ENCODE peak calls at places on chromosome 20, in eight cellular contexts. Z, U, V, X, G, K, Y and F are unnamed samples. For H3K36me3 and H3K4me1, the result is how much of the 10 kb centered on the place peaks cover.

GRCh38 chr20:45104786-45105185 is 3.9 kb upstream of the KCNS1 start:
- DNase-seq in Z (no peak), U (no peak), V (no peak), X (no peak), G (no peak), K (no peak), Y (no peak), F (no peak)

GRCh38 chr20:3922223-3922982 is 33.2 kb downstream of the PANK2 start:
- DNase-seq in Z (no peak), U (no peak), V (no peak), X (no peak), G (no peak), K (no peak), Y (no peak), F (no peak)

GRCh38 chr20:8194721-8195120 is 62.7 kb downstream of the PLCB1 start:
- DNase-seq in Z (no peak), U (no peak), V (no peak), X (no peak), G (no peak), K (no peak), Y (no peak), F (no peak)

GRCh38 chr20:17680128-17680835 is 1.8 kb downstream of the RRBP1 start:
- DNase-seq in Z (peak), U (peak), V (peak), X (peak), G (peak), K (no peak), Y (peak), F (no peak)

GRCh38 chr20:31630187-31630790 is 7.4 kb upstream of the COX4I2 start:
- DNase-seq in Z (peak), U (no peak), V (no peak), X (no peak), G (no peak), K (no peak), Y (no peak), F (no peak)

GRCh38 chr20:53735536-53736050 is 142.0 kb upstream of the ZNF217 start:
- DNase-seq in Z (no peak), U (no peak), V (no peak), X (no peak), G (no peak), K (no peak), Y (no peak), F (no peak)

GRCh38 chr20:41617059-41617921 is 887 bp downstream of the CHD6 start:
- DNase-seq in Z (peak), U (peak), V (no peak), X (peak), G (peak), K (peak), Y (peak), F (no peak)

GRCh38 chr20:48329676-48330644 is 497.8 kb downstream of the PREX1 start:
- DNase-seq in Z (no peak), U (no peak), V (no peak), X (no peak), G (no peak), K (peak), Y (no peak), F (no peak)

GRCh38 chr20:14232650-14233049 is 104.8 kb downstream of the FLRT3 start:
- DNase-seq in Z (no peak), U (no peak), V (no peak), X (no peak), G (no peak), K (no peak), Y (no peak), F (no peak)

GRCh38 chr20:3039426-3039825 is 4.0 kb upstream of the GNRH2 start:
- DNase-seq in Z (no peak), U (no peak), V (no peak), X (no peak), G (no peak), K (no peak), Y (no peak), F (no peak)

GRCh38 chr20:46709459-46710148 is at the start of gene SLC2A10:
- DNase-seq in Z (peak), U (peak), V (peak), X (peak), G (peak), K (peak), Y (peak), F (no peak)

GRCh38 chr20:20665200-20665599 is 47.2 kb downstream of the RALGAPA2 start:
- DNase-seq in Z (no peak), U (no peak), V (no peak), X (no peak), G (no peak), K (no peak), Y (no peak), F (no peak)

GRCh38 chr20:363319-364078 is 16.6 kb downstream of the NRSN2 start:
- DNase-seq in Z (no peak), U (no peak), V (no peak), X (no peak), G (no peak), K (no peak), Y (no peak), F (no peak)

GRCh38 chr20:49395183-49395582 is 87.3 kb downstream of the KCNB1 start:
- DNase-seq in Z (no peak), U (peak), V (no peak), X (peak), G (no peak), K (peak), Y (no peak), F (peak)

GRCh38 chr20:11807070-11807741 is 110.5 kb upstream of the BTBD3 start:
- DNase-seq in Z (no peak), U (no peak), V (no peak), X (no peak), G (no peak), K (no peak), Y (no peak), F (no peak)

GRCh38 chr20:59514554-59514953 is 89.8 kb upstream of the PHACTR3 start:
- DNase-seq in Z (no peak), U (no peak), V (no peak), X (no peak), G (no peak), K (no peak), Y (no peak), F (no peak)

DNA sequence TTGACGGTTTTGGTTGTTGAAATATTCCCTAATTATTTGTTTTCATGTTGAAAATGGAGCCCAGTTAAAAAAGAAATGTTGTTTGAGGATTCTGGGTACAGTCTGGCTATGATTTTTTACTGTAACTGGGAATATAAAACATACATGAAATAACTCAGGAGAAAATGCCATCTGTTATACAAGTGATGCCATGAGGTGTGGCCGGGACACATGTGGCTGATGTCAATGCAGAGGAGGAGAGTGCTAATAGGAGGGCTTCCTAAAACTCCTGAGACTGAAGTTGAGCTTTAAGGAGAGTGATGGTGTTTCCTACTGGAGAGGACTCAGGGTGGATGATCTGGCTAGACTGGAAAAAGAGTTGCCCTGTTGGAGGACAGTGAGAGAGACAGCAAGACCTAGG is 12.7 kb downstream of the SCAND1 start:
- DNase-seq in Z (no peak), U (no peak), V (no peak), X (no peak), G (no peak), K (no peak), Y (no peak), F (no peak)
- H3K36me3 ChIP-seq in Z (under half), U (half or more), V (half or more), X (under half), G (under half), K (under half), Y (under half), F (under half)

GRCh38 chr20:25548613-25549086 is 36.7 kb downstream of the NINL start:
- DNase-seq in Z (no peak), U (no peak), V (no peak), X (no peak), G (no peak), K (no peak), Y (no peak), F (no peak)

GRCh38 chr20:25547999-25548398 is 37.3 kb downstream of the NINL start:
- DNase-seq in Z (no peak), U (no peak), V (no peak), X (no peak), G (no peak), K (no peak), Y (no peak), F (no peak)

GRCh38 chr20:25549172-25549865 is 36.0 kb downstream of the NINL start:
- DNase-seq in Z (no peak), U (no peak), V (no peak), X (no peak), G (no peak), K (no peak), Y (no peak), F (no peak)

GRCh38 chr20:25551413-25552210 is 33.7 kb downstream of the NINL start:
- DNase-seq in Z (no peak), U (no peak), V (no peak), X (no peak), G (no peak), K (no peak), Y (no peak), F (no peak)

DNA sequence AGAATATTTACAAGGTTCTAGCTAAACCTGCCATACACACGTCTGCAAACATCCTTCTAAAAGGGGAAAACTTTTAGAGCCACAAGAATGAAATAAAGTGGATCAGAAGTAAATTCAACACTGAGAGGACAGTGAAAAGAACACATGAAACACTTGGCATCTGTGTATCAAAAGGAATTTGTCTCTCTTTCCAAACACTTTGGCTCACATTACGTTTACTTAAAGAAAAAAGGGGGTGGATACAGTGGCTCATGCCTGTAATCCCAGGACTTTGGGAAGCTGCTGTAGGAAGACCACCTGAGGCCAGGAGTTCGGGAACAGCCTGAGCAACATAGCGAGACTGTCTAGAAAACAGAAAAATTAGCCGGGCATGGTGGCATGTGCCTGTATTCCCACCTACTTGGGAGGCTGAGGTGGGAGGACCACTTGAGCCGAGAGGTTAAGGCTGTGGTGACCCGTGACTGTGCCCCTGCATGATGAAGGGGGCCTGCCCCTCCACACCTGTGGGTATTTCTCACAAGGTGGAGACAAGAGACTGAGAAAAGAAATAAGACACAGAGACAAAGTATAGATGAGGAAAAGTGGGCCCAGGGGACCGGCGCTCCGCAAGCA is 35.4 kb downstream of the NINL start:
- DNase-seq in Z (no peak), U (no peak), V (no peak), X (no peak), G (no peak), K (no peak), Y (no peak), F (no peak)
- H3K4me1 ChIP-seq in Z (under half), U (under half), V (under half), X (under half), G (under half), K (under half), Y (under half), F (under half)

GRCh38 chr20:62155428-62156253 is 12.1 kb downstream of the SS18L1 start:
- DNase-seq in Z (peak), U (no peak), V (no peak), X (no peak), G (no peak), K (no peak), Y (no peak), F (no peak)
- H3K36me3 ChIP-seq in Z (under half), U (under half), V (under half), X (under half), G (under half), K (half or more), Y (under half), F (under half)

GRCh38 chr20:61435184-61435822 is 183.2 kb downstream of the CDH4 start:
- DNase-seq in Z (no peak), U (no peak), V (no peak), X (peak), G (no peak), K (no peak), Y (no peak), F (no peak)
- H3K4me1 ChIP-seq in Z (under half), U (under half), V (under half), X (under half), G (under half), K (under half), Y (under half), F (under half)

DNA sequence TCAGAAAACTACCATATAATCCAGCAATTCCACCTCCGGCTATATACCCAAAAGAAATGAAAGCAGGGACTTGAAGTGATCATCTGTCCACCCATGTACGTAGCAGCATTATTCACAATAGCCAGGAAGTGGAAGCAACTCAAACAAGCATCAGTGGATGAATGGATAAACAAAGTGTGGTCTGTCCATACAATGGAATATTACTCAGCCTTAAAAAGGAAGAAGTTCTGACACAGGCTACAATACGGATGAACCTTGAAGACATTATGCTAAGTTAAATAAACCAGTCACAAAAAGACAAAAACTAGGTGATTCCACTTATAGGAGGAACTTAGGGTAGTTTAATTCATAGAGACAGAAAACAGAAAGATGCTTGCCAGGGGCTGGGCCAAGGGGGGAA is 76.5 kb downstream of the ATP9A start:
- DNase-seq in Z (no peak), U (no peak), V (no peak), X (no peak), G (no peak), K (no peak), Y (no peak), F (no peak)
- H3K36me3 ChIP-seq in Z (under half), U (under half), V (under half), X (under half), G (under half), K (under half), Y (under half), F (under half)

DNA sequence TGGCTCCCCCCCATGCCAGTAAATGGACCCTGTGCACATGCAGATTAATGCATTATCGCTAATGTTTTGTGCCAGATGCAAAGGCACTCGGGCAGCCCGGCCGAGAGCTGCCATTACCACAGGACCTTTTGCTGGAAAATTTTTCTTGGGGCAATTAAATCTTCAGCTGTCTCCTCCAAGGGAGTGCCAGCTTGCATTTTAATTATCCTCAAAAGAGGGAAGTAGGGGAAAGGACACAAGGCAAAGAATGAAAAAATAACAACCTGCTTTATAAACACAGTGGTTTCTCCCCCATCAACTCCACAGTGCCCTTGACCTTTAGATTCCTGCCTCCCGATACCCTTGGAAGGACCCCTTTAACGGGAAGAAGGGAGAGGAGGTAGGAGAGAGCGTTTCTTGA is 48.2 kb downstream of the PDYN start:
- DNase-seq in Z (no peak), U (no peak), V (no peak), X (no peak), G (no peak), K (no peak), Y (no peak), F (no peak)
- H3K4me1 ChIP-seq in Z (half or more), U (under half), V (half or more), X (under half), G (under half), K (under half), Y (under half), F (under half)

DNA sequence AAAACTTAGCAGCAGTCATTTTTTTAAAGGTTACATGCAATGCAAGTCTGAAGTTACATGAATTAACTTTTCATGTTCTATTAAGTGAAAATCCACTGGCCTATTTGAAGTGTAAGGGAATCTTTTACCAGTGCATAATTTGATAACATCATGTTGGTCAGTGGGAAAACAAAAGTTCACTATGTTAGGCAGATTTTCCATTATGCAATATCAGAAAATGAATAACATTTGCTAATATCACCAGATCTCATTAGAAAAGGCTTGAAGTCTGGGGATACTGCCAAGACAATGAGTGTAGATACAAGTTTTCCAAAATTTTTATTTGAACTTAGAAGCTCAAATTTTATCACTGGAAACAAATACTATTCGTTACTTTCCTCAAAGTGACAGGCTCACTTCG is 296.4 kb upstream of the CDH4 start:
- DNase-seq in Z (no peak), U (no peak), V (no peak), X (no peak), G (no peak), K (no peak), Y (no peak), F (no peak)
- H3K36me3 ChIP-seq in Z (under half), U (under half), V (under half), X (under half), G (under half), K (under half), Y (under half), F (under half)

GRCh38 chr20:63023836-63024571 is 17.2 kb upstream of the BHLHE23 start:
- DNase-seq in Z (peak), U (no peak), V (no peak), X (peak), G (no peak), K (peak), Y (peak), F (no peak)
- H3K4me1 ChIP-seq in Z (under half), U (under half), V (under half), X (under half), G (under half), K (under half), Y (under half), F (under half)